ENCODE peak calls at places on chromosomes 1 and 21, in five cellular contexts. B, S, G, C and V are unnamed samples.

GRCh38 chr1:12162459-12163137 is 4.2 kb upstream of the TNFRSF1B start:
- DNase-seq in C (no peak), G (no peak), S (no peak), B (no peak), V (no peak)

GRCh38 chr1:74549351-74549750 is 36.9 kb upstream of the LRRC53 start:
- DNase-seq in B (no peak), C (no peak), S (no peak), G (no peak), V (no peak)

GRCh38 chr1:217369271-217369981 is 261.5 kb downstream of the GPATCH2 start:
- DNase-seq in G (no peak), C (no peak), B (no peak), S (no peak), V (no peak)

GRCh38 chr1:216739771-216740170 is 16.5 kb upstream of the ESRRG start:
- DNase-seq in B (no peak), G (no peak), C (no peak), S (no peak), V (no peak)

GRCh38 chr1:46528297-46528955 is 23.0 kb downstream of the KNCN start:
- DNase-seq in B (no peak), C (peak; percentile 9), S (no peak), G (peak; percentile 22), V (no peak)

GRCh38 chr21:38766987-38767722 is 38.6 kb upstream of the ETS2 start:
- DNase-seq in S (no peak), B (peak; percentile 55), G (no peak), C (peak; percentile 79), V (no peak)

GRCh38 chr1:110718452-110718851 is 43.7 kb upstream of the KCNA3 start:
- DNase-seq in B (no peak), C (no peak), S (no peak), G (no peak), V (no peak)

GRCh38 chr1:118918940-118919259 is 69.2 kb downstream of the TBX15 start:
- DNase-seq in C (no peak), G (no peak), S (no peak), B (no peak), V (no peak)

GRCh38 chr1:41802532-41803501 is 115.9 kb downstream of the HIVEP3 start:
- DNase-seq in G (no peak), B (peak; percentile 81), C (peak; percentile 41), S (peak; percentile 75), V (peak; percentile 69)

GRCh38 chr1:235971020-235971419 is 93.9 kb downstream of the NID1 start:
- DNase-seq in C (no peak), S (no peak), B (no peak), G (no peak), V (no peak)

GRCh38 chr1:3652538-3653285 is 396 bp downstream of the TP73 start:
- DNase-seq in C (no peak), B (no peak), S (no peak), G (no peak), V (no peak)

GRCh38 chr1:113946668-113947387 is 17.7 kb downstream of the HIPK1 start:
- DNase-seq in B (no peak), G (peak; percentile 22), S (no peak), C (no peak), V (no peak)

GRCh38 chr1:113949007-113949406 is 19.9 kb downstream of the HIPK1 start:
- DNase-seq in C (no peak), G (no peak), S (peak; percentile 27), B (no peak), V (no peak)

GRCh38 chr1:113945329-113945728 is 16.2 kb downstream of the HIPK1 start:
- DNase-seq in C (no peak), B (no peak), G (no peak), S (no peak), V (no peak)

GRCh38 chr1:113946112-113946511 is 17.0 kb downstream of the HIPK1 start:
- DNase-seq in G (no peak), C (peak; percentile 89), S (no peak), B (no peak), V (no peak)

GRCh38 chr1:113947388-113948107 is 18.4 kb downstream of the HIPK1 start:
- DNase-seq in B (no peak), S (no peak), G (no peak), C (peak; percentile 29), V (no peak)
- H3K27ac ChIP-seq in B (peak overlapping the region; percentile 48), S (peak overlapping the region; percentile 50), G (no peak overlapping the region), C (peak overlapping the region; percentile 88), V (peak overlapping the region; percentile 56)

GRCh38 chr1:184910005-184910404 is 64.3 kb downstream of the NIBAN1 start:
- DNase-seq in G (no peak), S (no peak), C (no peak), B (no peak), V (no peak)
- H3K4me1 ChIP-seq in G (peaks cover 6% of the 10 kb centered on the region), S (no peaks in the 10 kb centered on the region), C (no peaks in the 10 kb centered on the region), B (peaks cover 11% of the 10 kb centered on the region), V (peaks cover 50% of the 10 kb centered on the region)

GRCh38 chr1:49397086-49397485 is 620.4 kb upstream of the BEND5 start:
- DNase-seq in B (no peak), S (no peak), G (no peak), C (no peak), V (no peak)
- H3K9me3 ChIP-seq in B (no peaks in the 10 kb centered on the region), S (no peaks in the 10 kb centered on the region), G (peaks cover 3% of the 10 kb centered on the region), C (no peaks in the 10 kb centered on the region), V (no peaks in the 10 kb centered on the region)

DNA sequence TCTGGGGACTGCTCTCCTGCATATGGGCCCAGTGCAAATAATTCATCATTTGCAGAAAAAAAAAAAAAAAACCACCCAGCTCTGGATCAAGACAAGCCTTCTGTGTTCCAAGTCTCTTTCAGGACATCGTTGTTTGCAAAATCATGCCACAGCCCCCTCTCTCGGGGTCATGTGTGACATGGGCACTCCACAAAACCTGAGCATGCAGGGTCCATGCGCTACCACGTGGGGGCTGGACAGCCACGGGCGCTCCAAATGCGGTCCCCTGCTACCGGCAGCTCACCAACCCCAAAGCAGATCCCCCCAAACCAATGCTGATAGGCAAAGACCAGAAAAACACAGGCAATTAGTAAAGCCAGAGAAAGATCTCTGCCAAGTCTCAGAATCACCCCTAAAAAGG is 17.6 kb downstream of the NPHP4 start:
- DNase-seq in S (no peak), C (no peak), G (no peak), B (no peak), V (peak; percentile 21)
- H3K27ac ChIP-seq in S (no peak overlapping the region), C (no peak overlapping the region), G (no peak overlapping the region), B (no peak overlapping the region), V (no peak overlapping the region)

GRCh38 chr1:65267291-65268087 is 41.9 kb upstream of the DNAJC6 start:
- DNase-seq in S (no peak), B (no peak), G (no peak), C (no peak), V (no peak)
- H3K4me1 ChIP-seq in S (no peaks in the 10 kb centered on the region), B (peaks cover 23% of the 10 kb centered on the region), G (no peaks in the 10 kb centered on the region), C (peaks cover 8% of the 10 kb centered on the region), V (peaks cover 8% of the 10 kb centered on the region)

GRCh38 chr1:228297822-228298221 is 90.0 kb downstream of the OBSCN start:
- DNase-seq in C (no peak), B (no peak), S (no peak), G (no peak), V (peak; percentile 55)
- H3K9me3 ChIP-seq in C (peaks cover 15% of the 10 kb centered on the region), B (peaks cover 11% of the 10 kb centered on the region), S (peaks cover 23% of the 10 kb centered on the region), G (peaks cover 10% of the 10 kb centered on the region), V (no peaks in the 10 kb centered on the region)

DNA sequence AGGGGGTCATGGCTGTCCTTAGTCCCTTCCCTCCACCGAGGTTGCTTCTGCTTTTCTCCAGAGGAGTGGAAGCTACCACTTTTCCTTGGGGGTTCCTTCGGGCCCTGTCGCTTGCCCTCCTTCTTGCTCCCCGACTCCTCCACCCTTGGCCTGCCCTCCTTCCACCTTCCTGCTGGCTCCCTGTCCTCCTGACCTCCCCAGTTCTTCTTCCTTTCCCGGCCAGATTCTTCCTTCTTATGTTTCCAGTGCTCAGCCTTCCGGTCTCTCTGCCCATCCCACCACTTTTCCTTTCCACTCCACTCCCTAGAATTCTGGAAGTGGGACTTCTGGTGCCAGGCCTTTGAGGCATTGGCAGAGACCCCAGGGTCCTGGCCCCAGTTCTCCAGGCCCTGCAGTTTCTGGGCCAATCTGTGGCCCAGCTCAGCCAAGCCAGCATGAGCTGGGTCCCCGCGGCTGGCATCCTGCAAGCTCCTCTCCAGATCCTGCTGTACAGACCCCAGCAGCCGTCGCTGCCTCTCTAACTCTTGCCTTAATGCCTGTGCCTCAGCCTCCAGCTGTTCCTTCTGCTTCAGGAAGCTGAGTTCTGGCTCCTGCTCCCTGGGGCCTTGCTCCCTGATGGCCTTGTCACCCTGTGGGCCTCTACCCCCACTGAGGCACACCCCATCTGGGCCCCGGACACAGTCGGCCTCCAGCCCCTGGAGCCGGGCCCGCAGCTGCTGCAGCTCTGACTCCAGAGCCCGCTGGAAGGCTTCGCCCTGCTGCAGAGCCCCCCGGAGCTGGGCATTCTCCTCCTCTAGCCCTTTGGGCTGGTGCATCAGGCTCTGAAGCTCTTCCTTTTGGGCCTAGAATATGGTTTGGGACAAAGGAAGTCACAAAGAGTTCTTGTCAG is 9.7 kb upstream of the PMVK start:
- DNase-seq in C (no peak), G (no peak), S (no peak), B (no peak), V (no peak)
- H3K27ac ChIP-seq in C (no peak overlapping the region), G (no peak overlapping the region), S (no peak overlapping the region), B (no peak overlapping the region), V (peak overlapping the region; percentile 27)